ENCODE peak calls at places on chromosomes 2 and 18, in nine cellular contexts. One of them, this sample, is unnamed.

GRCh38 chr2:223941579-223942277 is 3.4 kb downstream of the WDFY1 start:
- DNase-seq in stomach: no peak
- DNase-seq in PC-3: peak
- DNase-seq in cardiac muscle cell: no peak
- DNase-seq in MM.1S: no peak
- DNase-seq in neural progenitor cell: no peak
- DNase-seq in left ventricle myocardium inferior: no peak
- DNase-seq in IMR-90: peak
- DNase-seq in psoas muscle: no peak
- DNase-seq in this sample: peak

GRCh38 chr2:171166328-171166983 is 5.8 kb upstream of the TLK1 start:
- DNase-seq in stomach: no peak
- DNase-seq in PC-3: no peak
- DNase-seq in cardiac muscle cell: peak
- DNase-seq in MM.1S: no peak
- DNase-seq in neural progenitor cell: no peak
- DNase-seq in left ventricle myocardium inferior: no peak
- DNase-seq in IMR-90: no peak
- DNase-seq in psoas muscle: no peak
- DNase-seq in this sample: no peak

GRCh38 chr2:155266579-155266978 is 568.1 kb downstream of the KCNJ3 start:
- DNase-seq in stomach: no peak
- DNase-seq in PC-3: no peak
- DNase-seq in cardiac muscle cell: no peak
- DNase-seq in MM.1S: no peak
- DNase-seq in neural progenitor cell: peak
- DNase-seq in left ventricle myocardium inferior: no peak
- DNase-seq in IMR-90: no peak
- DNase-seq in psoas muscle: no peak
- DNase-seq in this sample: no peak

GRCh38 chr2:230830428-230830827 is 34.3 kb upstream of the ITM2C start:
- DNase-seq in stomach: no peak
- DNase-seq in PC-3: no peak
- DNase-seq in cardiac muscle cell: no peak
- DNase-seq in MM.1S: no peak
- DNase-seq in neural progenitor cell: no peak
- DNase-seq in left ventricle myocardium inferior: no peak
- DNase-seq in IMR-90: no peak
- DNase-seq in psoas muscle: no peak
- DNase-seq in this sample: no peak

GRCh38 chr2:36556847-36557246 is 41.1 kb downstream of the FEZ2 start:
- DNase-seq in stomach: no peak
- DNase-seq in PC-3: peak
- DNase-seq in cardiac muscle cell: no peak
- DNase-seq in MM.1S: no peak
- DNase-seq in neural progenitor cell: no peak
- DNase-seq in left ventricle myocardium inferior: no peak
- DNase-seq in IMR-90: peak
- DNase-seq in psoas muscle: no peak
- DNase-seq in this sample: peak

GRCh38 chr18:63237911-63238710 is 81.5 kb downstream of the BCL2 start:
- DNase-seq in stomach: no peak
- DNase-seq in PC-3: peak
- DNase-seq in cardiac muscle cell: peak
- DNase-seq in MM.1S: no peak
- DNase-seq in neural progenitor cell: peak
- DNase-seq in left ventricle myocardium inferior: no peak
- DNase-seq in IMR-90: peak
- DNase-seq in psoas muscle: peak
- DNase-seq in this sample: peak

GRCh38 chr2:119544075-119545031 is at the start of gene CFAP221:
- DNase-seq in stomach: peak
- DNase-seq in PC-3: peak
- DNase-seq in cardiac muscle cell: peak
- DNase-seq in MM.1S: peak
- DNase-seq in neural progenitor cell: peak
- DNase-seq in left ventricle myocardium inferior: peak
- DNase-seq in IMR-90: peak
- DNase-seq in psoas muscle: peak
- DNase-seq in this sample: peak

GRCh38 chr2:151560289-151560688 is 150.6 kb downstream of the RIF1 start:
- DNase-seq in stomach: no peak
- DNase-seq in PC-3: peak
- DNase-seq in cardiac muscle cell: peak
- DNase-seq in MM.1S: no peak
- DNase-seq in neural progenitor cell: no peak
- DNase-seq in left ventricle myocardium inferior: no peak
- DNase-seq in IMR-90: peak
- DNase-seq in psoas muscle: no peak
- DNase-seq in this sample: peak

GRCh38 chr2:182300603-182301002 is 126.2 kb downstream of the PDE1A start:
- DNase-seq in stomach: no peak
- DNase-seq in PC-3: peak
- DNase-seq in cardiac muscle cell: no peak
- DNase-seq in MM.1S: no peak
- DNase-seq in neural progenitor cell: no peak
- DNase-seq in left ventricle myocardium inferior: no peak
- DNase-seq in IMR-90: no peak
- DNase-seq in psoas muscle: no peak
- DNase-seq in this sample: no peak

GRCh38 chr2:1569879-1570450 is 156.7 kb downstream of the TPO start:
- DNase-seq in stomach: no peak
- DNase-seq in PC-3: no peak
- DNase-seq in cardiac muscle cell: no peak
- DNase-seq in MM.1S: no peak
- DNase-seq in neural progenitor cell: no peak
- DNase-seq in left ventricle myocardium inferior: no peak
- DNase-seq in IMR-90: no peak
- DNase-seq in psoas muscle: no peak
- DNase-seq in this sample: no peak

GRCh38 chr2:66428986-66429612 is 5.8 kb upstream of the MEIS1 start:
- DNase-seq in stomach: no peak
- DNase-seq in PC-3: peak
- DNase-seq in cardiac muscle cell: peak
- DNase-seq in MM.1S: peak
- DNase-seq in neural progenitor cell: peak
- DNase-seq in left ventricle myocardium inferior: no peak
- DNase-seq in IMR-90: peak
- DNase-seq in psoas muscle: no peak
- DNase-seq in this sample: peak

GRCh38 chr2:138086556-138086955 is 122.3 kb downstream of the HNMT start:
- DNase-seq in stomach: no peak
- DNase-seq in PC-3: no peak
- DNase-seq in cardiac muscle cell: no peak
- DNase-seq in MM.1S: no peak
- DNase-seq in neural progenitor cell: no peak
- DNase-seq in left ventricle myocardium inferior: no peak
- DNase-seq in IMR-90: peak
- DNase-seq in psoas muscle: no peak
- DNase-seq in this sample: peak

GRCh38 chr18:43665239-43665788 is 388.0 kb upstream of the SYT4 start:
- DNase-seq in stomach: no peak
- DNase-seq in PC-3: peak
- DNase-seq in cardiac muscle cell: no peak
- DNase-seq in MM.1S: no peak
- DNase-seq in neural progenitor cell: no peak
- DNase-seq in left ventricle myocardium inferior: no peak
- DNase-seq in IMR-90: peak
- DNase-seq in psoas muscle: no peak
- DNase-seq in this sample: peak

GRCh38 chr2:6791682-6792081 is 74.0 kb downstream of the CMPK2 start:
- DNase-seq in stomach: no peak
- DNase-seq in PC-3: no peak
- DNase-seq in cardiac muscle cell: no peak
- DNase-seq in MM.1S: no peak
- DNase-seq in neural progenitor cell: no peak
- DNase-seq in left ventricle myocardium inferior: no peak
- DNase-seq in IMR-90: no peak
- DNase-seq in psoas muscle: no peak
- DNase-seq in this sample: no peak

DNA sequence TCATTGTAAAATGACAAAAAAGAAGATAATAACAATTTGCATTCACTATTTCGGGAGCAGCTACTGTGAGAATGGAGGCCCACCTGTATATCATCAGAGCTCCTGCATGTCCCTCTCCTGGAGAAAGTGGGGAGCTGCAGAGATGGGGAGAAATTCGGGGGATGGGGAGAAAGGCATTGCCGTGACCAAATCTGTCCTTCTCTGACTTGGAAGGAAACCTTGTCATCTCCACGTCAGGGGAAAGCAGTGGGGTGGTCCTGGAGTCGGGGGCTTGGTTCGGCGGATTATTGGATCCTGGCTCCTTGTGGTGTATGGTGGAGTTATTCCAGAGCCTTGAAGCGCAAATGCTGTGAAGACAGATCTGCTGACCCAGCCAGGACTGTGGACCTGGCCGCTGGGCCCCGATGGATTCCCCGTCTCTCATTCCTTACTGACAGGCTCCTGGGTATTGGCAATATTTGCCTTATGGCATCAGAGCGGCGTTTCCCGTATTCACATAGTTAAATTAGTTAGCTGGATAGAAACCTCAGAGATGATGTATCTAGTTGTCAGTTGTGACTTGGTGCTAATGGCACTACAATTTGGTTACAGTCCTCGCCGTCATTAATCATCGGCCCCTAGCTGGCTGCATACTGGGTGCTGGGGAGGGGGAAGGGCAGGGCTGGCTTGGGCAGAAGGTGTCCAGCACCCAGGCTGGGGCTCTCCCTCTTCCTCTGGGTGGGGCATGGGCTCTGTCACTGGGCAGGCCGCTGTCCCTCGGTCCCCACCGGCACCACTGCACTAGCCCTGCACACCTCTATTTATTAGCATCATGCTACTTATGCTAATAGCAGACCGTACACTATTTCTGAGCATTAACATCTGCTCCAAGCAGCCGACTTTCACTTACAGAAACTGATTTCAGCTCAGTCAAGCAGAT is 31.7 kb downstream of the CELF4 start:
- DNase-seq in stomach: no peak
- DNase-seq in PC-3: no peak
- DNase-seq in cardiac muscle cell: no peak
- DNase-seq in MM.1S: no peak
- DNase-seq in neural progenitor cell: no peak
- DNase-seq in left ventricle myocardium inferior: no peak
- DNase-seq in IMR-90: no peak
- DNase-seq in psoas muscle: no peak
- DNase-seq in this sample: no peak
- TF ChIP-seq CTCF in stomach: no peak
- TF ChIP-seq CTCF in PC-3: no peak
- TF ChIP-seq CTCF in cardiac muscle cell: peak
- TF ChIP-seq CTCF in MM.1S: peak
- TF ChIP-seq CTCF in neural progenitor cell: peak
- TF ChIP-seq CTCF in left ventricle myocardium inferior: no peak
- TF ChIP-seq CTCF in IMR-90: no peak
- TF ChIP-seq CTCF in psoas muscle: no peak
- TF ChIP-seq CTCF in this sample: no peak

DNA sequence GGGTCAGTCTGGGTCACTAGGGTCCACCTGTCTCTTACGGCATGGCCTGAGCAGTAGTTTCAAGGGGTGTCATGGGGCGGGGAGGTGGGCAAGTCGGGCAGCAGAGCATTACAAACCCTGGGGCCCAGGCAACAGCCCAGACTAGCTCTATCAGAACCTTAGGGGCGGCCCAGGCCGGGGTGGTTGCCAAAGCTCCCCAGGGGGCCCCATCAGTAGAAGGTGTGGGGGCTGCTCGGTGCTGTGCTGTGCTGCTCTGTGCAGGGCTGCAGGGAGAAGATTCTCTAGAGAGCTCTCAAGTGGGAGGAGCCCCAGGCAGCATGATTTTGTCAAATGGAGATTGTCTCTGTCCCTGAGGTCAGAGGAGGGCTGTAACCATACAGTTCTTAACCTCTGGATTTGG is 36.4 kb upstream of the SLC14A1 start:
- DNase-seq in stomach: no peak
- DNase-seq in PC-3: no peak
- DNase-seq in cardiac muscle cell: no peak
- DNase-seq in MM.1S: peak
- DNase-seq in neural progenitor cell: no peak
- DNase-seq in left ventricle myocardium inferior: no peak
- DNase-seq in IMR-90: no peak
- DNase-seq in psoas muscle: no peak
- DNase-seq in this sample: no peak
- H3K4me3 ChIP-seq in stomach: no peak
- H3K4me3 ChIP-seq in PC-3: no peak
- H3K4me3 ChIP-seq in cardiac muscle cell: no peak
- H3K4me3 ChIP-seq in MM.1S: peak
- H3K4me3 ChIP-seq in neural progenitor cell: no peak
- H3K4me3 ChIP-seq in left ventricle myocardium inferior: no peak
- H3K4me3 ChIP-seq in IMR-90: no peak
- H3K4me3 ChIP-seq in psoas muscle: no peak
- H3K4me3 ChIP-seq in this sample: no peak

GRCh38 chr2:383173-383572 is 95.3 kb upstream of the ALKAL2 start:
- DNase-seq in stomach: no peak
- DNase-seq in PC-3: no peak
- DNase-seq in cardiac muscle cell: peak
- DNase-seq in MM.1S: no peak
- DNase-seq in neural progenitor cell: peak
- DNase-seq in left ventricle myocardium inferior: no peak
- DNase-seq in IMR-90: no peak
- DNase-seq in psoas muscle: no peak
- DNase-seq in this sample: no peak
- TF ChIP-seq CTCF in stomach: no peak
- TF ChIP-seq CTCF in PC-3: no peak
- TF ChIP-seq CTCF in cardiac muscle cell: no peak
- TF ChIP-seq CTCF in MM.1S: no peak
- TF ChIP-seq CTCF in neural progenitor cell: peak
- TF ChIP-seq CTCF in left ventricle myocardium inferior: no peak
- TF ChIP-seq CTCF in IMR-90: no peak
- TF ChIP-seq CTCF in psoas muscle: no peak
- TF ChIP-seq CTCF in this sample: no peak

DNA sequence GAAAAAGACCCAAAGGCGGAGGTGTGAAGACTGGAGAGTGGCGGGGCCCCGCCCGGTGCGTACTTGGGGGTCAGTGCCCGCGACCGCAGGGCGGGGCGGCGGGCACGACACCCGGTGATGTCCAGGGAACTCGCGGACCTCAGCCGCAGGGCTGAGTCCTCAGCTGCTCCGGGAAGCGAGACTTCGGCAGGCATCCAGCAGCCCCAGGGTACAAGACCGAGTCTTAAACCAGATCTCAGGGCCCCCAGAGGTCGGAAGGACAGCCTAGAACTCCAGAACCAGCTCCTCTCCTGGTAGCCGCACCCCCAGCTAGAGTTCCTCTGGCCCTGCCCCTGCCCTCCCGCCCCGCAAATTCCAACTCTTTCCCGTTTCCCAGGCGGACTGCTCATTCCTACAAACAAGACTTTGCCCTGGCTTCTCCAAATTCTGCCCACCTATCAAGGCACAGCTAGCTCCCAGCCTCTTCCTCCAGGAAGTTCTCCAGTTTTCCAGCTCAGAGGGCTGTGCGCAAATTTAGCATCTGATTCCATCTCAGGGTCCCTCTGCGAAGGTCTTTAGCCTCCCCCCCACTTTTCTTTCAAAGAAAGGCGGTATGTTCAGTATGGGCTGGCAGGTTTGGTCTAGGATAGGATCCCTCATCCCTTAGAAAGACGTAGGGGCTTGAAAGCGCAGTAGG is 26.0 kb upstream of the NOTO start:
- DNase-seq in stomach: peak
- DNase-seq in PC-3: no peak
- DNase-seq in cardiac muscle cell: no peak
- DNase-seq in MM.1S: peak
- DNase-seq in neural progenitor cell: peak
- DNase-seq in left ventricle myocardium inferior: peak
- DNase-seq in IMR-90: no peak
- DNase-seq in psoas muscle: peak
- DNase-seq in this sample: peak
- H3K4me3 ChIP-seq in stomach: peak
- H3K4me3 ChIP-seq in PC-3: peak
- H3K4me3 ChIP-seq in cardiac muscle cell: peak
- H3K4me3 ChIP-seq in MM.1S: peak
- H3K4me3 ChIP-seq in neural progenitor cell: peak
- H3K4me3 ChIP-seq in left ventricle myocardium inferior: peak
- H3K4me3 ChIP-seq in IMR-90: no peak
- H3K4me3 ChIP-seq in psoas muscle: peak
- H3K4me3 ChIP-seq in this sample: peak

GRCh38 chr18:68219274-68219673 is 495.6 kb downstream of the TMX3 start:
- DNase-seq in stomach: no peak
- DNase-seq in PC-3: peak
- DNase-seq in cardiac muscle cell: no peak
- DNase-seq in MM.1S: no peak
- DNase-seq in neural progenitor cell: no peak
- DNase-seq in left ventricle myocardium inferior: no peak
- DNase-seq in IMR-90: no peak
- DNase-seq in psoas muscle: no peak
- DNase-seq in this sample: no peak
- TF ChIP-seq CTCF in stomach: no peak
- TF ChIP-seq CTCF in PC-3: no peak
- TF ChIP-seq CTCF in cardiac muscle cell: no peak
- TF ChIP-seq CTCF in MM.1S: no peak
- TF ChIP-seq CTCF in neural progenitor cell: no peak
- TF ChIP-seq CTCF in left ventricle myocardium inferior: no peak
- TF ChIP-seq CTCF in IMR-90: no peak
- TF ChIP-seq CTCF in psoas muscle: no peak
- TF ChIP-seq CTCF in this sample: no peak